ENCODE peak calls at places on chromosomes 11 and 22, in eight cellular contexts. E is NCI-H510A treated with DMSO at 0.1 percent for 48 hours; O is central memory CD4-positive, alpha-beta T cell; P is HFF-Myc; C is AG04450; Z is activated CD4-positive, CD25-positive, alpha-beta regulatory T cell treated with anti-CD3 and anti-CD28 coated beads, Interleukin-2, amount 50 U/mL, for 16 hours; K is stimulated activated CD4-positive, alpha-beta T cell treated with anti-CD3 and anti-CD28 coated beads, Interleukin-2, amount 100 ng/mL, for 48 hours; R is activated CD8-positive, alpha-beta T cell treated with anti-CD3 and anti-CD28 coated beads for 36 hours. I is an unnamed sample.
A peak's percentile ranks its signal among the peaks of the same experiment; 100 is the strongest.

GRCh38 chr11:15073361-15074205 is at the start of gene CALCB:
- DNase-seq in O (peak; percentile 5), E (peak; percentile 33), R (peak; percentile 51), P (no peak), C (no peak), Z (no peak), K (peak; percentile 31), I (peak; percentile 18)

GRCh38 chr22:45454260-45454659 is 40.8 kb downstream of the RIBC2 start:
- DNase-seq in C (no peak), Z (no peak), P (peak; percentile 95), E (no peak), R (no peak), K (no peak), O (no peak), I (peak; percentile 49)

GRCh38 chr11:10444725-10445286 is 10.3 kb upstream of the AMPD3 start:
- DNase-seq in K (no peak), P (no peak), R (peak; percentile 34), Z (no peak), O (no peak), E (no peak), C (no peak), I (no peak)

GRCh38 chr11:72792437-72793021 is 1.3 kb downstream of the STARD10 start:
- DNase-seq in E (no peak), Z (no peak), C (no peak), O (no peak), K (no peak), R (no peak), P (no peak), I (no peak)

GRCh38 chr11:75346912-75347647 is 4.4 kb downstream of the ARRB1 start:
- DNase-seq in R (no peak), K (no peak), E (no peak), P (no peak), C (no peak), Z (no peak), O (no peak), I (peak; percentile 49)

GRCh38 chr11:125489166-125489565 is 6.9 kb downstream of the FEZ1 start:
- DNase-seq in R (no peak), C (no peak), E (no peak), Z (no peak), P (no peak), K (no peak), O (no peak), I (no peak)

GRCh38 chr11:61173456-61173855 is 12.2 kb upstream of the VPS37C start:
- DNase-seq in E (peak; percentile 40), Z (no peak), R (no peak), O (no peak), C (no peak), P (no peak), K (no peak), I (peak; percentile 29)

GRCh38 chr22:40512426-40513136 is 123.9 kb downstream of the MRTFA start:
- DNase-seq in O (no peak), P (peak; percentile 82), E (no peak), R (no peak), C (peak; percentile 93), K (no peak), Z (no peak), I (peak; percentile 99)

GRCh38 chr11:74154621-74155281 is 16.1 kb downstream of the C2CD3 start:
- DNase-seq in R (no peak), E (no peak), K (no peak), P (no peak), O (no peak), Z (no peak), C (no peak), I (peak; percentile 57)

GRCh38 chr22:27238935-27239510 is 562.5 kb downstream of the MN1 start:
- DNase-seq in P (peak; percentile 60), E (no peak), Z (no peak), K (no peak), C (peak; percentile 95), R (no peak), O (no peak), I (peak; percentile 99)

GRCh38 chr11:35216962-35217667 is 78.1 kb downstream of the CD44 start:
- DNase-seq in O (peak; percentile 69), R (no peak), E (peak; percentile 3), P (no peak), Z (no peak), K (no peak), C (no peak), I (no peak)

GRCh38 chr11:99534812-99535211 is 514.1 kb downstream of the CNTN5 start:
- DNase-seq in K (no peak), P (no peak), C (peak; percentile 4), Z (no peak), R (no peak), O (no peak), E (no peak), I (peak; percentile 37)

GRCh38 chr22:35539910-35540599 is 576 bp upstream of the RASD2 start:
- DNase-seq in E (no peak), P (no peak), R (peak; percentile 65), O (peak; percentile 48), Z (no peak), K (peak; percentile 59), C (no peak), I (peak; percentile 64)

GRCh38 chr11:117830674-117831351 is 6.3 kb upstream of the FXYD2 start:
- DNase-seq in E (no peak), Z (no peak), C (no peak), O (no peak), R (peak; percentile 35), K (no peak), P (no peak), I (no peak)

GRCh38 chr22:49964493-49965290 is 4.1 kb downstream of the PIM3 start:
- DNase-seq in P (no peak), C (no peak), K (no peak), E (no peak), O (no peak), R (no peak), Z (no peak), I (no peak)

GRCh38 chr11:63592975-63593395 is 21.2 kb downstream of the PLAAT3 start:
- DNase-seq in P (no peak), R (no peak), E (peak; percentile 4), C (no peak), Z (no peak), K (no peak), O (no peak), I (peak; percentile 41)

GRCh38 chr11:125211191-125211953 is 46.8 kb downstream of the PKNOX2 start:
- DNase-seq in E (no peak), R (no peak), P (no peak), Z (no peak), K (no peak), O (no peak), C (no peak), I (no peak)

GRCh38 chr11:36508743-36509142 is 1.3 kb downstream of the TRAF6 start:
- DNase-seq in R (peak; percentile 7), C (no peak), K (no peak), P (no peak), Z (no peak), O (no peak), E (no peak), I (no peak)

GRCh38 chr22:31680764-31681624 is 19.0 kb upstream of the PISD start:
- DNase-seq in E (no peak), C (no peak), Z (no peak), P (no peak), K (no peak), R (no peak), O (no peak), I (peak; percentile 76)

GRCh38 chr11:69504127-69504526 is 22.7 kb downstream of the LINC01488 start:
- DNase-seq in E (no peak), R (no peak), O (no peak), C (no peak), K (no peak), P (no peak), Z (no peak), I (no peak)

GRCh38 chr11:12689029-12689755 is 15.0 kb downstream of the TEAD1 start:
- DNase-seq in K (no peak), R (no peak), C (no peak), E (no peak), P (no peak), O (no peak), Z (no peak), I (no peak)

GRCh38 chr11:134499990-134500389 is 87.9 kb upstream of the B3GAT1 start:
- DNase-seq in O (no peak), Z (no peak), R (no peak), E (no peak), C (no peak), P (no peak), K (no peak), I (no peak)

I was measured in EL.